ENCODE peak calls at places on chromosomes 7 and 10, in nine cellular contexts. Y is upper lobe of right lung, J is breast epithelium, D is hepatocyte, F is fibroblast of lung, U is Panc1, M is suprapubic skin, N is astrocyte, T is upper lobe of left lung. E is an unnamed sample. For H3K27me3, the result is how much of the 10 kb centered on the place peaks cover.

GRCh38 chr7:28958235-28958945 is at the start of gene TRIL:
- DNase-seq in Y (peak), J (peak), D (peak), F (peak), U (no peak), M (peak), N (peak), T (peak), E (no peak)

GRCh38 chr7:47379629-47380324 is 202.1 kb downstream of the TNS3 start:
- DNase-seq in Y (peak), J (peak), D (peak), F (peak), U (no peak), M (no peak), N (peak), T (peak), E (no peak)

GRCh38 chr7:100545636-100546128 is 6.7 kb downstream of the AGFG2 start:
- DNase-seq in Y (no peak), J (peak), D (peak), F (peak), U (peak), M (no peak), N (peak), T (peak), E (no peak)

GRCh38 chr10:101062231-101063161 is 707 bp downstream of the KAZALD1 start:
- DNase-seq in Y (peak), J (no peak), D (peak), F (peak), U (no peak), M (no peak), N (no peak), T (peak), E (peak)

GRCh38 chr7:2005746-2006145 is 227.0 kb downstream of the MAD1L1 start:
- DNase-seq in Y (no peak), J (no peak), D (no peak), F (no peak), U (no peak), M (peak), N (no peak), T (no peak), E (no peak)

GRCh38 chr7:119254741-119255140 is 1018.2 kb upstream of the KCND2 start:
- DNase-seq in Y (no peak), J (no peak), D (no peak), F (no peak), U (no peak), M (no peak), N (no peak), T (no peak), E (no peak)

GRCh38 chr7:18597759-18598158 is 102.2 kb downstream of the HDAC9 start:
- DNase-seq in Y (no peak), J (no peak), D (no peak), F (peak), U (no peak), M (no peak), N (peak), T (no peak), E (no peak)

GRCh38 chr10:88482220-88482619 is 100.9 kb downstream of the RNLS start:
- DNase-seq in Y (no peak), J (no peak), D (no peak), F (no peak), U (no peak), M (no peak), N (no peak), T (no peak), E (no peak)

GRCh38 chr10:82091413-82091812 is 216.4 kb downstream of the NRG3 start:
- DNase-seq in Y (no peak), J (no peak), D (no peak), F (no peak), U (no peak), M (no peak), N (no peak), T (no peak), E (no peak)

GRCh38 chr10:33612551-33612950 is 278.1 kb upstream of the NRP1 start:
- DNase-seq in Y (no peak), J (no peak), D (peak), F (peak), U (no peak), M (no peak), N (peak), T (no peak), E (no peak)

GRCh38 chr10:15504101-15504840 is 133.2 kb upstream of the FAM171A1 start:
- DNase-seq in Y (no peak), J (no peak), D (no peak), F (peak), U (no peak), M (no peak), N (no peak), T (no peak), E (no peak)

GRCh38 chr10:84008878-84009277 is 130.4 kb upstream of the GHITM start:
- DNase-seq in Y (peak), J (no peak), D (peak), F (no peak), U (no peak), M (no peak), N (no peak), T (no peak), E (no peak)

GRCh38 chr10:86848747-86849146 is 92.3 kb downstream of the BMPR1A start:
- DNase-seq in Y (no peak), J (no peak), D (no peak), F (no peak), U (no peak), M (no peak), N (no peak), T (no peak), E (no peak)

GRCh38 chr7:155722936-155723335 is 78.5 kb downstream of the RBM33 start:
- DNase-seq in Y (no peak), J (no peak), D (no peak), F (no peak), U (no peak), M (no peak), N (no peak), T (no peak), E (no peak)

GRCh38 chr7:141649865-141650499 is 52.0 kb downstream of the DENND11 start:
- DNase-seq in Y (no peak), J (peak), D (peak), F (peak), U (peak), M (no peak), N (peak), T (no peak), E (no peak)

DNA sequence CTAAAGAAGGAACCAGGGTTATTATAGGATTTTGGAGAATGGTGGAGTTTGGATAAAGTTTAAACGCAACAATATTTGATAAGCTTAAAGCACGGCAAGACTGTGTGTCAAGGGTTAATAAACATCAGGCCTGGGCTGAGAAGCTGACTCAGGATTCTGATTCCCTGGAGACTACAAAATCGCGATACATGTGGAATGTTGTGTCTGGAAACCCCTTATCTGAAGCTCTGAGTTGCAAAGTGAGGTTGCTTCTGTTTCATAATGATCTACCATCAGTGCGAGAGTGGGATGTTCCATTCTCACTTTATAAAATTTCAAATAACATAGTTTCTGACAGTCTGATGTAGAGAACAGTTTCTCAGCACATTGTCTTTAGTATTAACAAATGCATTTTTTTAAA is 7.8 kb downstream of the C1GALT1 start:
- DNase-seq in Y (no peak), J (no peak), D (peak), F (peak), U (no peak), M (no peak), N (peak), T (no peak), E (no peak)
- H3K27ac ChIP-seq in Y (no peak), J (no peak), D (no peak), F (peak), U (no peak), M (no peak), N (no peak), T (no peak), E (no peak)

GRCh38 chr10:99859585-99859984 is 77.1 kb downstream of the ABCC2 start:
- DNase-seq in Y (no peak), J (no peak), D (peak), F (no peak), U (no peak), M (no peak), N (no peak), T (no peak), E (no peak)
- TF ChIP-seq CTCF in Y (peak), J (no peak), D (peak), F (no peak), U (peak), M (no peak), N (peak), T (no peak), E (no peak)

DNA sequence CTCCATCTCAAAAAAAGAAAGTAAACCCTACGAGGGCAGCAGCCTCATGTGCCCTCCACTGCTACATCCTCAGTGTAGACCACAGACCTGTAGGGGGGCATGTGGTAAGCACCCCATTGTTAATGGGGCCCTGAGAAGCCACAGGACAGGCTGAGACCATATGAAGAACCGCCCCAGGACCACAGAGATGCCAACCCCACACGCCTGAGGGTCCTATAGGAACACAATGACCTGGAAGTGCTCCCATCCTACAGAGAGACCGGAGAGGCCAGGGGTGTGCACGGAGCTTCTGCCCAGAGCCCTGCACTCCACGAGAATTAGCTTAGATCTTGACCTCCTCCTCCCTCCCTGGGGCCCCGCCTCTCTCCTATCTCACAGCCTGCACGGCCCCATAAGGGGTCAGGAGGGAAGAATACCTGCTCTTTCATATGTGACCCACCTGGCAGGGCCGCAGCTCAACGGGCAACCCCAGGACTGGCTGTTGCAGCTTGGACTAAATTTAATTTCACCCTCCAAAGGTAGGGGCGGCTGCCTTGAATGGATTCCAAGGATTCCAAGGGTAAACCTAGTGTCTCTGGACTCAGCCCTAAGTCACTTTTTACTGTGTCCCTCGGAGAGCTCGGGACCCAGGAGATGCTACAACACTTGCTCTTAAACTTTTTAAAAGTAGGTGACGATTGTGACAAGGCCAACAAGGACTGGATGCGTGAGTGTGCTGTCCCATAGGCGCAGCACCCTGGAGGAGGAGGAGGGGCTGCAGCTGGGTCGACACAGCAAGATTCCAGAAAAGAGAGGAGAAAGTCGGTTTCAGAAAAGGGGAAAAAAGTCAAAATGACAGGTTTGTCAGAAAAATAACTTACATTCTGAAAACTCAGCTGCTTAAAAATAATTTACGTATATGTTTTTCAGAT is 24.2 kb downstream of the PRKAG2 start:
- DNase-seq in Y (peak), J (no peak), D (no peak), F (no peak), U (no peak), M (no peak), N (no peak), T (no peak), E (no peak)
- H3K27me3 ChIP-seq in Y (under half), J (under half), D (under half), F (under half), U (under half), M (under half), N (under half), T (under half), E (under half)

DNA sequence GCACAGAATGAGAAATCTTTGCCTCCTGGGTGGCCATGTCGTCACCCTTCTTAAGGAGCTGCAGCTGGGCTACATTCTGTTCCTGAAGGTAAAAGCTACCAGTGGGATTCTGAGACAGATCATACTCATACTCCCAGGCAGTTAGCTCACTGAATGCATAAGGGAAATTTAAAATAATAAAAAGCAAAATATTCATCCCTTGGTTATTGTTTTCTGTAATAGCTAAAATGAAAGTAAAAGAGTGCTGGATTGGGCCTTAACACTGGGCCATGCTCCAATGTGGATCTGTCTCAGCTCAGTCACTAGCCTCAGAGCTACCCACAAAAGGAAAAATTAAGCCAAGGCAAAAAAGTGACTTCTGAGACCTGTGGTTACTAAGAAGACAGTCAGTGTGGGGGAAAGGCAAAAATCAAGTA is 8.9 kb upstream of the DYNC2I1 start:
- DNase-seq in Y (no peak), J (no peak), D (no peak), F (no peak), U (no peak), M (no peak), N (no peak), T (no peak), E (no peak)
- H3K27ac ChIP-seq in Y (peak), J (no peak), D (no peak), F (no peak), U (no peak), M (no peak), N (no peak), T (no peak), E (peak)